ENCODE peak calls at places on chromosomes 16 and 17, in eight cellular contexts. J is Peyer's patch, L is spleen, Y is A549, M is vagina, F is gastrocnemius medialis, N is IMR-90, T is breast epithelium. D is an unnamed sample.

GRCh38 chr17:10429416-10430045 is 7.8 kb upstream of the MYH8 start:
- DNase-seq in J (no peak), L (no peak), Y (no peak), M (no peak), F (no peak), N (peak; percentile 28), T (no peak), D (no peak)

GRCh38 chr16:15775663-15776304 is 81.0 kb downstream of the MYH11 start:
- DNase-seq in J (no peak), L (peak; percentile 5), Y (no peak), M (no peak), F (no peak), N (peak; percentile 52), T (no peak), D (no peak)

GRCh38 chr16:69340095-69340644 is 598 bp downstream of the NIP7 start:
- DNase-seq in J (no peak), L (no peak), Y (no peak), M (no peak), F (no peak), N (peak; percentile 24), T (no peak), D (no peak)

GRCh38 chr16:29850998-29851397 is 12.0 kb downstream of the CDIPT start:
- DNase-seq in J (no peak), L (no peak), Y (no peak), M (no peak), F (no peak), N (no peak), T (no peak), D (no peak)

GRCh38 chr16:24499193-24499814 is 40.1 kb upstream of the RBBP6 start:
- DNase-seq in J (no peak), L (no peak), Y (peak; percentile 50), M (no peak), F (no peak), N (peak; percentile 11), T (no peak), D (no peak)

GRCh38 chr17:81306491-81306890 is 11.4 kb upstream of the SLC38A10 start:
- DNase-seq in J (no peak), L (no peak), Y (no peak), M (no peak), F (no peak), N (no peak), T (no peak), D (no peak)

GRCh38 chr17:50290074-50290702 is 15.9 kb downstream of the TMEM92 start:
- DNase-seq in J (peak; percentile 79), L (no peak), Y (peak; percentile 87), M (no peak), F (peak; percentile 71), N (peak; percentile 100), T (peak; percentile 81), D (peak; percentile 88)

GRCh38 chr16:55264949-55265348 is 59.1 kb upstream of the IRX6 start:
- DNase-seq in J (no peak), L (no peak), Y (no peak), M (peak; percentile 37), F (peak; percentile 39), N (no peak), T (no peak), D (peak; percentile 7)

GRCh38 chr17:60253048-60253447 is 103.3 kb downstream of the CA4 start:
- DNase-seq in J (no peak), L (no peak), Y (no peak), M (no peak), F (no peak), N (no peak), T (no peak), D (no peak)

GRCh38 chr17:6508026-6508425 is 48.3 kb downstream of the PITPNM3 start:
- DNase-seq in J (no peak), L (no peak), Y (no peak), M (no peak), F (no peak), N (no peak), T (no peak), D (no peak)

GRCh38 chr16:89687092-89687940 is 827 bp downstream of the CDK10 start:
- DNase-seq in J (peak; percentile 90), L (no peak), Y (peak; percentile 67), M (no peak), F (peak; percentile 7), N (peak; percentile 52), T (no peak), D (no peak)

GRCh38 chr17:73232587-73233373 is 28.9 kb downstream of the CPSF4L start:
- DNase-seq in J (peak; percentile 53), L (peak; percentile 92), Y (peak; percentile 55), M (no peak), F (peak; percentile 43), N (peak; percentile 23), T (no peak), D (peak; percentile 21)

DNA sequence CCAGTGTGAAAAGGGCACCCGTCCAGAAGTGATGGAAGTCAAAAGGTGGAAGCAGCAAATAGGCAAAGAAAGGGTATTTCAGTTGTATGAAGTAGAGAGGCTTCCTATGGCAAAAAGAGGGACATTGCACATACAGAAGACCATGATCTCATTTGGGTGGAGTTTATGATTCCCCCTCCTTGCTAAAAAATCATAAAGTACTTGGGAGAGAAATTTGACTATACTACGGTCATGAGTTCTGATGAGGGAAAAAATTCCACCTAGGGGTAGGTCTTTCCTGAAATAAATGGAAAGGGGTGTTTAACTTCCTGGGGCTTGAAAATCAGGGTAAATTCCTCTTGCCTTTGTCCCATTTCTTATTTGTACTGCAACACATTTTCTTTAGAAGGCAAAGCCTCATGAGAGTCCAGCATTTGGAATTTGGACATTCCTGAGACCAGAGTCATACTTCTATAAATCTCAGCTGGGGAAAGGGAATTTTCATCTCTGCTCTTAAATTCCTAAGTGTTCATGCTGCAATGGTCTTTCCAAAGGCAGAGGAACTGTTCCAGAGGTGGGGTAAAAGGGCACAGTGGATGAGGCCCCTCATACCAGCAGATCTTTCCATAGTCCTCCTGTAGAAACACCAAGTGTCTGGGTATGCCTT is 5.8 kb downstream of the LYRM1 start:
- DNase-seq in J (no peak), L (no peak), Y (no peak), M (no peak), F (no peak), N (peak; percentile 85), T (no peak), D (no peak)
- H3K27ac ChIP-seq in J (peak overlapping the region; percentile 68), L (peak overlapping the region; percentile 98), Y (peak overlapping the region; percentile 70), M (peak overlapping the region; percentile 79), F (peak overlapping the region; percentile 97), N (peak overlapping the region; percentile 96), T (peak overlapping the region; percentile 99), D (peak overlapping the region; percentile 97)

GRCh38 chr16:88306411-88306810 is 76.3 kb upstream of the ZNF469 start:
- DNase-seq in J (no peak), L (no peak), Y (no peak), M (no peak), F (no peak), N (no peak), T (no peak), D (no peak)

GRCh38 chr16:88306860-88307545 is 75.8 kb upstream of the ZNF469 start:
- DNase-seq in J (no peak), L (no peak), Y (no peak), M (no peak), F (peak; percentile 60), N (peak; percentile 99), T (peak; percentile 39), D (no peak)

GRCh38 chr16:88309905-88310259 is 72.9 kb upstream of the ZNF469 start:
- DNase-seq in J (no peak), L (no peak), Y (no peak), M (no peak), F (no peak), N (no peak), T (no peak), D (no peak)

GRCh38 chr16:88309174-88309904 is 73.4 kb upstream of the ZNF469 start:
- DNase-seq in J (no peak), L (no peak), Y (no peak), M (no peak), F (no peak), N (no peak), T (no peak), D (no peak)

DNA sequence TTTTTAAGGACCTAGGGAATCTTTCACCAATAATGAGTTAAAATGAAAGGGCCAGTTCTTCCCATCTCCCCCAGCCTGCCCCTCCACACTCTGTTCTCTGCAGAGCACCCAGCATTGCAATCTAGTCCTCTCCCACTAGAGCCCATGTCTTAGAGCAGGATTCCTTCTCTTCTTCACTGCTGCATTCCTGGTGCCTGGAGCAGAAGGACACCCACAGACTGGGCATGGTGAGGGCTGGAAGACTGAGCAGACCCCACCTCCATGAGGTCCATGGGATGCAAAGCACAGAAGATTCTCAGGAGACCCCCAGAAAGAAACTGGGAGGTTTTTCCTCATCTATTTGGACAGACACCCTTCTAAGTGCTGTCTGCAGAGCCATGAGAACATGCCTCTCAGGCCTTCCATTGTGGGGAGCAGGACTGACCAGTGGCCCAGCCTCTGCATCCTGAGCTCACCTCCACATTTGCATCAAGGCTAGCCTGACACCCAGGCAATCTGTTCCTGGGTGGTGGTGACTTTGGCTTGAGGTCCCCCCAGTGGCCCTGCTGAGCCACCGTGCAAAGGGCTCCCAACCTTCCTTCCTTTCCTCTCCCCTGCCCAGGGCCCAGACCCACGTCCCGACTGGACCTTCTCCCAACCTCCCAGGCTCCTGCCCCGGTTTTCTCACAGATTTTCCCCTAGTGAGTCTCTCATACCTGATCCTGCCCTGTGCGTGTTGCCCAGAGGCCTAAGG is 74.2 kb upstream of the ZNF469 start:
- DNase-seq in J (no peak), L (no peak), Y (no peak), M (no peak), F (no peak), N (no peak), T (no peak), D (no peak)
- TF ChIP-seq CTCF in J (no peak), L (no peak), Y (no peak), M (no peak), F (no peak), N (no peak), T (no peak), D (no peak)

GRCh38 chr17:17814162-17815061 is 22.4 kb downstream of the SREBF1 start:
- DNase-seq in J (no peak), L (no peak), Y (no peak), M (no peak), F (no peak), N (no peak), T (no peak), D (no peak)
- TF ChIP-seq POLR2A in J (no peak), L (no peak), Y (no peak), M (no peak), F (no peak), N (no peak), T (no peak), D (no peak)

GRCh38 chr16:17395849-17396480 is 74.8 kb downstream of the XYLT1 start:
- DNase-seq in J (peak; percentile 58), L (no peak), Y (no peak), M (no peak), F (no peak), N (no peak), T (peak; percentile 36), D (no peak)
- H3K27ac ChIP-seq in J (peak overlapping the region; percentile 85), L (peak overlapping the region; percentile 57), Y (no peak overlapping the region), M (peak overlapping the region; percentile 49), F (no peak overlapping the region), N (no peak overlapping the region), T (peak overlapping the region; percentile 61), D (peak overlapping the region; percentile 55)

DNA sequence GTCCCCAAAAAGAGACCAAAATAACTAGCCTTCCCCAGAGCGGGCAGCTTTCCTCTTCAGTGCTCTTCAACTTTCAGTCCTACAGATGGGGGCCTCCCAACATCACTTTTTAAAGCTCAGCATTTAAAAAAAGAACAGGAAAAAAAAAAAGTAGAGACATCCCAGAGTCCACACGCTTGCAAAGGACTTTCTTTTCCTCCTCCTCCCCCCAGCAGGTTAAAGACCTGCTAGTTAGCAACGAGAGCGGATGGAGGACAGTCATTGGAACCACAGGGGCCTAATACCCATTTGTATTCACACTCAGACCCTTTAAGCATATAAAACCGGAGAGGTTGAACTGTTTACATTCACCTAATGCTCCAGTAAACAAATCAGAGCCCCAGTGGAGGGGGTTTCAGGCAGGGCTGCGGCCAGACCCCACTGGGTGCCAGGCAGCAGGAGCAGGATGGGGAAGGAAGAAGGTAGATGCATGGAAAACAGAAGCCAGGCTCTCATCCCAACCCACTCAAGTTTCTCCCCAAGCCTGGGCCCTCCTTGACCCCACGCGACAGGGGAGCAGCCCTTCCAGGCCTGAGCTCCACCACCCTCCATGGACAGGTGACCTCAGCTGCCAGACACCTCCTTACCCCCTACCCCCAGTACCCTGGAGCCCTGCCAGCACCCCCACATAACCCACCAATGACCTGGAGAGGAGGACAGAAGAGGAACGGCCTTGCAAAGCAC is 15.2 kb downstream of the ZFHX3 start:
- DNase-seq in J (no peak), L (no peak), Y (no peak), M (no peak), F (no peak), N (no peak), T (no peak), D (no peak)
- TF ChIP-seq CTCF in J (no peak), L (no peak), Y (no peak), M (no peak), F (no peak), N (no peak), T (no peak), D (no peak)